ENCODE peak calls at places on chromosomes 7 and 10, in six cellular contexts. V is GM12878, M is ovary, O is body of pancreas, N is A549, Z is suprapubic skin. K is an unnamed sample.

GRCh38 chr7:134709197-134709596 is 62.5 kb downstream of the BPGM start:
- DNase-seq in Z (no peak), M (no peak), O (no peak), V (no peak), N (no peak), K (no peak)

GRCh38 chr10:88270871-88271713 is 312.0 kb downstream of the RNLS start:
- DNase-seq in M (no peak), N (no peak), V (peak; percentile 97), O (no peak), Z (no peak), K (no peak)

GRCh38 chr10:28661035-28661434 is 16.3 kb upstream of the BAMBI start:
- DNase-seq in O (no peak), V (no peak), Z (no peak), N (peak; percentile 50), M (peak; percentile 50), K (no peak)

GRCh38 chr7:101172854-101173751 is 7.0 kb downstream of the NAT16 start:
- DNase-seq in Z (no peak), M (no peak), O (peak; percentile 89), V (no peak), N (peak; percentile 69), K (no peak)

GRCh38 chr10:14758994-14759664 is 15.6 kb downstream of the FAM107B start:
- DNase-seq in Z (no peak), O (peak; percentile 74), V (no peak), M (no peak), N (peak; percentile 32), K (peak; percentile 26)

GRCh38 chr7:4939971-4940720 is 18.8 kb downstream of the MMD2 start:
- DNase-seq in M (no peak), V (no peak), Z (no peak), N (no peak), O (no peak), K (no peak)

GRCh38 chr10:46308666-46309450 is 22.1 kb downstream of the ANTXRL start:
- DNase-seq in O (no peak), M (no peak), V (no peak), Z (no peak), N (no peak), K (no peak)

GRCh38 chr7:98287486-98287959 is 6.0 kb downstream of the BRI3 start:
- DNase-seq in V (no peak), O (peak; percentile 82), N (no peak), M (no peak), Z (no peak), K (no peak)

GRCh38 chr10:119273413-119273812 is 66.0 kb downstream of the GRK5 start:
- DNase-seq in M (no peak), N (no peak), V (no peak), O (no peak), Z (no peak), K (no peak)

GRCh38 chr10:6520138-6520537 is 59.9 kb downstream of the PRKCQ start:
- DNase-seq in V (no peak), M (no peak), N (no peak), Z (no peak), O (no peak), K (peak; percentile 87)

GRCh38 chr7:30911561-30911969 is at the start of gene AQP1:
- DNase-seq in M (peak; percentile 62), O (peak; percentile 90), Z (no peak), V (no peak), N (no peak), K (peak; percentile 94)

GRCh38 chr7:35985126-35985754 is 167.8 kb upstream of the EEPD1 start:
- DNase-seq in N (peak; percentile 77), O (peak; percentile 90), Z (peak; percentile 92), M (peak; percentile 82), V (no peak), K (no peak)

GRCh38 chr10:1741450-1741849 is 4.1 kb upstream of the ADARB2 start:
- DNase-seq in V (no peak), N (no peak), Z (no peak), O (no peak), M (no peak), K (no peak)

GRCh38 chr7:45594780-45595535 is 20.8 kb downstream of the ADCY1 start:
- DNase-seq in V (no peak), N (no peak), O (no peak), Z (no peak), M (no peak), K (no peak)

GRCh38 chr7:140607441-140607989 is 33.1 kb downstream of the DENND2A start:
- DNase-seq in N (no peak), M (peak; percentile 75), V (no peak), O (peak; percentile 33), Z (peak; percentile 86), K (no peak)

GRCh38 chr7:18352339-18353255 is 143.0 kb upstream of the HDAC9 start:
- DNase-seq in N (peak; percentile 52), V (no peak), M (peak; percentile 20), Z (no peak), O (peak; percentile 56), K (no peak)

GRCh38 chr10:22977751-22978150 is 49.9 kb downstream of the ARMC3 start:
- DNase-seq in M (no peak), N (no peak), O (no peak), V (no peak), Z (no peak), K (no peak)

DNA sequence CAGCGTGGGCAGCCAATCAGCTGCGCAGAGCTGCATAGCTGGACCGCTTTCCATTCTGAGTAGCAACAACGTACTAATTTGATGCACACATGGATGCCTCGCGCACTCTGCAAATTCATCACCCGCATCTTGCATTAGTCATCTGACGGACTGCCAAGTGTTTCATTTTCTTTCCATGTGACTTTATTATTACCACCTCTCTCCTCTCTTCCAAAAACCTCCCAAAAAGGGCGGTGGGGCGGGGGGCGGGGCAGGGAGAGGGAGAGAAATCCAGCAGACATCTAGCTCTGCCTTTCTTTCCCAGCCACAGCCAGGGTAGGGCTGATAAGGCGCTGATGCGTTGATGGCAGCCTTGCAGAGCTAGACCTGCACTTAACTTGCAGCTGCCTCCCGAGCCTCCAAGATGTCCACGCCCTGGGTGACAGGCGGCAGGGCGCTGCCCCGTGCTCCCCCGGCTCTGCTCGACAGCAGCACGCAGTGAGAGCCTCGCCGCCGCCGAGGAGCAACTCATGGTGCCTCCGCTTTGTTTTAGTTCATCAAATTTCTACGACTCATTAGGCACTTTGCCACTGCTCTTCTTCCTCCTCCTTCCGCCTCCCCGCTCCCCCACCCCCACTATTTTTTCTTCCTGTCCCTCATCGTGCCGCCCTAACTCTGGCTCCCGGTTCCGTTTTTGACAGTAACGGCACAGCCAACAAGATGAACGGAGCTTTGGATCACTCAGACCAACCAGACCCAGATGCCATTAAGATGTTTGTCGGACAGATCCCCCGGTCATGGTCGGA is 147.3 kb downstream of the CELF2 start:
- DNase-seq in Z (peak; percentile 87), M (peak; percentile 71), O (peak; percentile 23), N (no peak), V (no peak), K (peak; percentile 97)
- TF ChIP-seq POLR2A in Z (peak; percentile 36), M (no peak), O (no peak), N (no peak), V (peak; percentile 83), K (no peak)

DNA sequence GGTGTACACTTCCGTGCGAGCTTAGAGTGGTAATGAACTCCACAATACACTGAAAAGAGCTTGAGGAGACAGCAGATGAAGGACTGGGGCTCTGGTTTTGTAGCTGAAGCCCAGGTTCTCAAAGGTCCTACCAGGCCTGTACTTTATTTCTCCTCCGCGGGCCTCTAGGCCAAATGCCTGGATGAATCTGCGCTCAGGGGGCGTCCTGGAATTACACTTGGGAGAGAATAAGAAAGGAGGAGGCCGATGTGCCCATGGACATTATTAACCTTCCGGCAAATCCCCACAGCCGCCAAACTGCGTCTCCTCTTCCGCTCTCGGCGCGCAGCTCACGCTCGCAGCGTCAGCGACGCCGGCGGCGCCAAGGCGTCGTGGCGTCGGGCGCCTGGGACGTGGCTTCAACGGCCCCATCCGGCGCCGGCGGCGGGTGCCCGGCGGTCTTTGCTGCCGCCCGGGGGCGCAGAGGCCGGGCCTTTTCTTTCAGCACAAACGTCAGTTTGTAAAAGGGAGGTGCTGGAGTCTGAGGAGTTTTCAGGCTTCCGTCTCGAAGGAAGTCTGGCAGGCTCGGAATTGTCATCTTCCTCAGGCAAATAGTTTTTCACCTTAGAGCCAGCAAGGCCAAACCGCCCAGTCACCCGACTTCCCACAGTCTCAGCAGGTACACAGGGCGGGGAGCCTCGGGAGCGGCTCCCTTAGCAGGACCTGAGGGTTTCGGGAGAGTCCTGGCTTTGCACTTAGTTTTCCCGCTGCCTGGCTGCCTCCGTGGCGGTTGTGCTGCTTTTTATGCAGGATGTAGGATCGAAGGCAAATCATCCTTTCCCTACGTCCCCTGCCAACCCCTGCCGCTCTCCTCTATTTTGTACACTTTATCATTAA is at the start of gene CCDC7:
- DNase-seq in O (peak; percentile 86), N (peak; percentile 87), Z (peak; percentile 84), M (peak; percentile 74), V (peak; percentile 62), K (peak; percentile 95)
- TF ChIP-seq POLR2A in O (peak; percentile 82), N (peak; percentile 83), Z (peak; percentile 68), M (peak; percentile 28), V (peak; percentile 95), K (peak; percentile 51)

DNA sequence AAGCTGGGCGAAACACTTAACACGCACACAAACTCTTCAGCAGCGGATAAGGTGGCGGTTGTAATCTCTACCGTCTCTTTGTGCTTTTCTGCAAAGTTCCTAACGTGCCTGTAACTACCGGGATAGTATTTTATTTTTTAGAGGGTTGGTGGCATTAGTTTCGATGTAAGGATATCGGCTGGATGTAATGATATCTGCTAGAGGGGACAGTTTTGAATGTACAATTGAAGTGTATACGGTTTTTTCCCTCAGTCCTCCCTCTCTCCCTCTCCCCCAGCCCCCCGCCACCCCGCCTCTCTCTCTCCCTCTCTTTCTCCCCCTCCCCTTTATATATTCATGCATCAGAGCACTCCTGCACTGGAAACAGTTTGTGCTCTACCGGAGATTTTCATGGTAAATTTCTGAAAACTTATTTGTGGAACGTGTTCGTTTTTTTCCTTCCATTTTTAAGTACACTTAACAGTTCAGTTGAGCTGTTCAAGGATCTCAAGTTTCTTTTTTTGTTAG is 1.6 kb downstream of the GLCCI1 start:
- DNase-seq in M (no peak), V (no peak), O (peak; percentile 13), Z (no peak), N (no peak), K (no peak)
- TF ChIP-seq POLR2A in M (no peak), V (no peak), O (no peak), Z (no peak), N (no peak), K (no peak)

GRCh38 chr10:24723788-24724380 is at the start of gene ARHGAP21:
- DNase-seq in O (peak; percentile 66), N (peak; percentile 66), Z (peak; percentile 87), V (no peak), M (peak; percentile 78), K (no peak)

GRCh38 chr10:24726626-24727025 is 2.9 kb upstream of the ARHGAP21 start:
- DNase-seq in M (no peak), O (no peak), Z (no peak), V (no peak), N (no peak), K (no peak)

GRCh38 chr10:24722676-24723385 is 856 bp downstream of the ARHGAP21 start:
- DNase-seq in V (no peak), Z (no peak), O (peak; percentile 70), M (peak; percentile 58), N (peak; percentile 60), K (no peak)

GRCh38 chr10:24723386-24723787 is 300 bp downstream of the ARHGAP21 start:
- DNase-seq in V (no peak), N (no peak), Z (no peak), O (no peak), M (peak; percentile 39), K (no peak)

GRCh38 chr10:24724381-24725228 is 918 bp upstream of the ARHGAP21 start:
- DNase-seq in O (peak; percentile 99), Z (peak; percentile 99), M (peak; percentile 98), N (peak; percentile 97), V (peak; percentile 90), K (peak; percentile 99)
- TF ChIP-seq POLR2A in O (peak; percentile 86), Z (peak; percentile 76), M (peak; percentile 86), N (peak; percentile 76), V (peak; percentile 89), K (peak; percentile 85)

K was measured in esophagus muscularis mucosa.